ENCODE peak calls at places on chromosomes 16 and 17, in five cellular contexts. V is K562, C is HepG2, S is H1, L is A549. W is an unnamed sample.

GRCh38 chr17:69485901-69486643 is 71.6 kb downstream of the MAP2K6 start:
- DNase-seq in L (no peak), S (no peak), V (no peak), C (no peak), W (peak; percentile 10)

GRCh38 chr17:45889579-45889978 is 4.8 kb upstream of the MAPT start:
- DNase-seq in V (no peak), L (no peak), S (no peak), C (no peak), W (no peak)

GRCh38 chr16:2785101-2785991 is 2.0 kb downstream of the PRSS33 start:
- DNase-seq in V (peak; percentile 60), S (no peak), C (no peak), L (no peak), W (no peak)

GRCh38 chr16:47507701-47508100 is 46.6 kb downstream of the PHKB start:
- DNase-seq in C (no peak), S (no peak), V (no peak), L (no peak), W (peak; percentile 8)

GRCh38 chr17:45004388-45004787 is 36.3 kb upstream of the C1QL1 start:
- DNase-seq in C (no peak), V (no peak), L (no peak), S (no peak), W (no peak)

GRCh38 chr16:67884684-67885083 is at the start of gene NRN1L:
- DNase-seq in S (peak; percentile 94), V (peak; percentile 93), C (no peak), L (no peak), W (no peak)

GRCh38 chr17:60745544-60745943 is 67.9 kb downstream of the BCAS3 start:
- DNase-seq in V (no peak), C (no peak), S (no peak), L (no peak), W (no peak)

GRCh38 chr16:29907973-29908372 is 7.7 kb downstream of the ASPHD1 start:
- DNase-seq in L (no peak), V (no peak), S (no peak), C (no peak), W (no peak)

GRCh38 chr16:68700120-68700519 is 37.0 kb upstream of the CDH1 start:
- DNase-seq in V (no peak), S (no peak), C (peak; percentile 15), L (no peak), W (peak; percentile 47)

GRCh38 chr17:40177275-40177874 is at the start of gene RAPGEFL1:
- DNase-seq in S (peak; percentile 86), V (peak; percentile 95), L (no peak), C (no peak), W (peak; percentile 74)

GRCh38 chr17:76500745-76501017 is 542 bp downstream of the RHBDF2 start:
- DNase-seq in V (no peak), C (no peak), L (no peak), S (no peak), W (no peak)

GRCh38 chr16:83967838-83968482 is at the start of gene NECAB2:
- DNase-seq in L (peak; percentile 41), C (no peak), S (peak; percentile 74), V (peak; percentile 98), W (peak; percentile 14)

GRCh38 chr16:15672514-15673167 is 22.6 kb downstream of the NDE1 start:
- DNase-seq in V (no peak), L (peak; percentile 84), S (no peak), C (peak; percentile 100), W (peak; percentile 99)

GRCh38 chr17:44792276-44792675 is 33.5 kb downstream of the ADAM11 start:
- DNase-seq in V (no peak), C (no peak), L (no peak), S (no peak), W (no peak)

GRCh38 chr17:80252871-80253270 is 7.8 kb upstream of the RNF213 start:
- DNase-seq in L (peak; percentile 93), C (no peak), V (peak; percentile 44), S (peak; percentile 84), W (no peak)

GRCh38 chr17:61306003-61306402 is 93.6 kb upstream of the TBX2 start:
- DNase-seq in C (no peak), V (no peak), L (no peak), S (no peak), W (no peak)

GRCh38 chr17:17763734-17764133 is 73.1 kb downstream of the SREBF1 start:
- DNase-seq in C (no peak), V (no peak), L (no peak), S (no peak), W (no peak)

GRCh38 chr16:86662195-86662594 is 83.8 kb downstream of the FOXL1 start:
- DNase-seq in S (no peak), V (no peak), C (no peak), L (no peak), W (no peak)

GRCh38 chr17:46152423-46152822 is 40.8 kb downstream of the KANSL1 start:
- DNase-seq in C (no peak), L (no peak), S (no peak), V (no peak), W (no peak)

GRCh38 chr17:74769856-74770497 is 6.2 kb downstream of the NAT9 start:
- DNase-seq in V (no peak), C (no peak), S (no peak), L (no peak), W (no peak)

DNA sequence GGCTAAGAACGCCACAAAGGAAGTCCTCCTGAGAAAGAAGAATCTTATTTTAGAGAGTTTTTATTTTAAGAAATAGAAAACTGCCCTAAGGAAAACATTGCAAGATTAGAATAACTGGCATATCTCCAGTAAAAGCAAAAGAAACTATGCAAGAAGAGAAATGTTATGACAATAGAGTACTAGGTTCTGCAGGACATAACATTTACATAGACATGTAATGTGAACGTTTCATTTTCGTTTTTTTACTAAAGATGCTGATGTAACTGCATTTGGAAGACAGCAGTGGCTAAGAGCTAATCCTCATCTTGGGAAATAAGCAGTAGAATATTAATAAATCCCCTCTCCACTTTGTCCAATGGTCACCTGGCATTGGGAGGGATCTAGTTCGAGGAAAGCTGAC is 7.8 kb upstream of the ASGR2 start:
- DNase-seq in V (no peak), C (no peak), L (no peak), S (no peak), W (peak; percentile 54)
- H3K4me1 ChIP-seq in V (no peaks in the 10 kb centered on the region), C (peaks cover 38% of the 10 kb centered on the region), L (no peaks in the 10 kb centered on the region), S (no peaks in the 10 kb centered on the region), W (peaks cover 8% of the 10 kb centered on the region)

GRCh38 chr17:12301551-12301950 is 280.9 kb downstream of the MAP2K4 start:
- DNase-seq in S (no peak), C (no peak), V (no peak), L (no peak), W (no peak)

GRCh38 chr17:12296120-12296727 is 275.5 kb downstream of the MAP2K4 start:
- DNase-seq in V (no peak), C (no peak), L (no peak), S (peak; percentile 48), W (peak; percentile 22)
- H3K4me2 ChIP-seq in V (no peak overlapping the region), C (no peak overlapping the region), L (no peak overlapping the region), S (no peak overlapping the region), W (peak overlapping the region; percentile 10)

GRCh38 chr16:48907906-48908634 is 298.1 kb upstream of the N4BP1 start:
- DNase-seq in C (no peak), V (no peak), S (no peak), L (no peak), W (no peak)
- TF ChIP-seq JUN in C (no peak), V (no peak), S (no peak), L (no peak), W (no peak)

GRCh38 chr16:28180660-28181556 is 30.9 kb downstream of the XPO6 start:
- DNase-seq in V (no peak), S (no peak), L (no peak), C (no peak), W (peak; percentile 67)

GRCh38 chr16:28181557-28181914 is 30.2 kb downstream of the XPO6 start:
- DNase-seq in S (no peak), L (peak; percentile 55), V (no peak), C (peak; percentile 88), W (peak; percentile 82)

GRCh38 chr16:28182183-28182582 is 29.6 kb downstream of the XPO6 start:
- DNase-seq in S (no peak), L (no peak), V (no peak), C (no peak), W (no peak)

GRCh38 chr16:28175715-28176114 is 36.0 kb downstream of the XPO6 start:
- DNase-seq in C (no peak), S (no peak), V (no peak), L (no peak), W (no peak)

GRCh38 chr16:28179354-28179753 is 32.4 kb downstream of the XPO6 start:
- DNase-seq in S (no peak), L (no peak), C (no peak), V (no peak), W (no peak)
- H3K4me1 ChIP-seq in S (no peaks in the 10 kb centered on the region), L (peaks cover 46% of the 10 kb centered on the region), C (peaks cover 35% of the 10 kb centered on the region), V (peaks cover 31% of the 10 kb centered on the region), W (peaks cover 22% of the 10 kb centered on the region)

GRCh38 chr17:21417921-21418320 is 41.8 kb downstream of the KCNJ12 start:
- DNase-seq in L (no peak), S (no peak), C (no peak), V (no peak), W (no peak)

GRCh38 chr17:21419299-21420239 is 43.4 kb downstream of the KCNJ12 start:
- DNase-seq in S (no peak), V (no peak), C (no peak), L (no peak), W (no peak)

GRCh38 chr17:21418446-21419298 is 42.5 kb downstream of the KCNJ12 start:
- DNase-seq in C (no peak), V (no peak), S (no peak), L (no peak), W (no peak)
- H3K4me2 ChIP-seq in C (no peak overlapping the region), V (no peak overlapping the region), S (no peak overlapping the region), L (no peak overlapping the region), W (no peak overlapping the region)

DNA sequence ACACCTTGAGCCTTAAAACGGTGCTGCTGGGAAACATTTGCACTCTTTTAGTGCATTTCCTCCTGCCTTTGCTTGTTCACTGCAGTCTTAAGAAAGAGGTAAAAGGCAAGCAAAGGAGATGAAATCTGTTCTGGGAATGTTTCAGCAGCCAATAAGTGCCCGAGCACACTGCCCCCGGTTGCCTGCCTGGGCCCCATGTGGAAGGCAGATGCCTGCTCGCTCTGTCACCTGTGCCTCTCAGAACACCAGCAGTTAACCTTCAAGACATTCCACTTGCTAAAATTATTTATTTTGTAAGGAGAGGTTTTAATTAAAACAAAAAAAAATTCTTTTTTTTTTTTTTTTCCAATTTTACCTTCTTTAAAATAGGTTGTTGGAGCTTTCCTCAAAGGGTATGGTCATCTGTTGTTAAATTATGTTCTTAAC is 4.4 kb downstream of the SOX9 start:
- DNase-seq in C (peak; percentile 77), S (no peak), V (no peak), L (no peak), W (no peak)
- TF ChIP-seq JUN in C (no peak), S (no peak), V (no peak), L (no peak), W (no peak)

W was measured in endothelial cell of umbilical vein.